ENCODE peak calls at places on chromosome 14, in four cellular contexts. K is effector memory CD4-positive, alpha-beta T cell; E is stimulated activated CD4-positive, alpha-beta T cell treated with anti-CD3 and anti-CD28 coated beads, Interleukin-2, amount 100 ng/mL, for 48 hours; J is type B pancreatic cell. T is an unnamed sample.

GRCh38 chr14:36510078-36510799 is 9.8 kb downstream of the NKX2-1 start:
- DNase-seq in K (no peak), E (no peak), J (no peak), T (peak; percentile 39)

GRCh38 chr14:62428429-62429203 is 616.6 kb downstream of the KCNH5 start:
- DNase-seq in K (no peak), E (no peak), J (no peak), T (no peak)

GRCh38 chr14:50783542-50783941 is 47.4 kb downstream of the NIN start:
- DNase-seq in K (no peak), E (no peak), J (no peak), T (no peak)

GRCh38 chr14:72516936-72517408 is 376.9 kb downstream of the DPF3 start:
- DNase-seq in K (peak; percentile 57), E (peak; percentile 67), J (no peak), T (no peak)

GRCh38 chr14:86333506-86333905 is 803.6 kb downstream of the FLRT2 start:
- DNase-seq in K (no peak), E (no peak), J (no peak), T (no peak)

GRCh38 chr14:54685286-54685845 is 118.4 kb downstream of the SAMD4A start:
- DNase-seq in K (no peak), E (no peak), J (no peak), T (no peak)

GRCh38 chr14:54329082-54329695 is 67.6 kb upstream of the CDKN3 start:
- DNase-seq in K (no peak), E (peak; percentile 4), J (no peak), T (no peak)

GRCh38 chr14:21964180-21964579 is 290.6 kb upstream of the OR4E1 start:
- DNase-seq in K (no peak), E (no peak), J (no peak), T (no peak)

GRCh38 chr14:56810850-56811595 is 744 bp upstream of the OTX2 start:
- DNase-seq in K (no peak), E (no peak), J (no peak), T (no peak)

GRCh38 chr14:104435147-104436046 is 144.2 kb upstream of the C14orf180 start:
- DNase-seq in K (no peak), E (no peak), J (peak; percentile 56), T (peak; percentile 87)

GRCh38 chr14:70726651-70727375 is 82.5 kb downstream of the MAP3K9 start:
- DNase-seq in K (no peak), E (no peak), J (no peak), T (peak; percentile 65)

GRCh38 chr14:38047518-38047917 is 160.2 kb upstream of the SSTR1 start:
- DNase-seq in K (no peak), E (no peak), J (no peak), T (no peak)

GRCh38 chr14:92660571-92660970 is 87.9 kb downstream of the LGMN start:
- DNase-seq in K (no peak), E (no peak), J (no peak), T (no peak)

GRCh38 chr14:67555518-67556090 is 22.5 kb downstream of the PLEKHH1 start:
- DNase-seq in K (no peak), E (no peak), J (no peak), T (no peak)

GRCh38 chr14:40115583-40115982 is 683.4 kb upstream of the FBXO33 start:
- DNase-seq in K (no peak), E (no peak), J (no peak), T (no peak)

GRCh38 chr14:23079716-23080115 is 15.2 kb downstream of the ACIN1 start:
- DNase-seq in K (no peak), E (no peak), J (no peak), T (peak; percentile 82)

GRCh38 chr14:66638688-66639087 is 130.7 kb downstream of the GPHN start:
- DNase-seq in K (no peak), E (no peak), J (no peak), T (peak; percentile 75)

GRCh38 chr14:32524609-32525391 is 195.7 kb downstream of the AKAP6 start:
- DNase-seq in K (no peak), E (no peak), J (no peak), T (peak; percentile 69)

GRCh38 chr14:64696355-64696844 is 7.8 kb upstream of the PLEKHG3 start:
- DNase-seq in K (no peak), E (no peak), J (no peak), T (no peak)

GRCh38 chr14:59161571-59162175 is 26.8 kb upstream of the DAAM1 start:
- DNase-seq in K (no peak), E (no peak), J (no peak), T (peak; percentile 22)

GRCh38 chr14:33782923-33783322 is 168.0 kb downstream of the EGLN3 start:
- DNase-seq in K (no peak), E (no peak), J (no peak), T (no peak)

GRCh38 chr14:69483765-69484443 is 624 bp upstream of the PLEKHD1 start:
- DNase-seq in K (no peak), E (no peak), J (no peak), T (peak; percentile 93)

GRCh38 chr14:50012644-50013043 is 103.7 kb downstream of the VCPKMT start:
- DNase-seq in K (no peak), E (no peak), J (no peak), T (no peak)

GRCh38 chr14:100071545-100071944 is 6.3 kb downstream of the EVL start:
- DNase-seq in K (no peak), E (no peak), J (no peak), T (no peak)

GRCh38 chr14:29548948-29549370 is 378.7 kb downstream of the PRKD1 start:
- DNase-seq in K (no peak), E (no peak), J (no peak), T (peak; percentile 36)

T was measured in osteoblast.